ENCODE peak calls at places on chromosomes 5 and 9, in nine cellular contexts. C, W, O, K, A, F, B, N and G are unnamed samples. For H3K36me3, the result is how much of the 10 kb centered on the place peaks cover.

GRCh38 chr9:2524601-2525000 is 97.0 kb upstream of the VLDLR start:
- DNase-seq in C (no peak), A (no peak), K (no peak), F (no peak), B (no peak), O (no peak), N (no peak), W (no peak), G (no peak)

GRCh38 chr5:88666761-88667186 is 216.2 kb downstream of the MEF2C start:
- DNase-seq in K (peak), C (no peak), F (peak), A (no peak), O (no peak), B (no peak), W (no peak), N (no peak), G (peak)

GRCh38 chr9:89418882-89419641 is 78.9 kb downstream of the SEMA4D start:
- DNase-seq in N (no peak), K (no peak), O (no peak), C (peak), B (no peak), A (no peak), W (no peak), F (no peak), G (no peak)

GRCh38 chr5:115435065-115435775 is 109.4 kb downstream of the FEM1C start:
- DNase-seq in O (no peak), W (no peak), N (no peak), F (no peak), A (no peak), B (no peak), C (no peak), K (no peak), G (no peak)

GRCh38 chr9:133461975-133462374 is 2.2 kb downstream of the CACFD1 start:
- DNase-seq in K (no peak), B (no peak), N (no peak), A (peak), W (peak), O (no peak), F (no peak), C (peak), G (no peak)

GRCh38 chr9:120985759-120986353 is 59.3 kb upstream of the TRAF1 start:
- DNase-seq in F (peak), A (no peak), K (peak), N (no peak), B (peak), W (peak), C (no peak), O (no peak), G (peak)

GRCh38 chr9:134416385-134417022 is 90.2 kb downstream of the RXRA start:
- DNase-seq in C (no peak), O (no peak), B (no peak), W (no peak), N (no peak), A (no peak), K (no peak), F (no peak), G (no peak)

GRCh38 chr5:103542441-103542840 is 20.1 kb downstream of the NUDT12 start:
- DNase-seq in O (no peak), K (no peak), N (no peak), W (no peak), A (no peak), B (no peak), F (no peak), C (no peak), G (no peak)

GRCh38 chr9:86859966-86860365 is 87.3 kb downstream of the GAS1 start:
- DNase-seq in A (no peak), C (no peak), N (no peak), W (no peak), B (no peak), F (no peak), K (no peak), O (no peak), G (no peak)

GRCh38 chr9:137053944-137054931 is at the start of gene ENTPD2:
- DNase-seq in O (no peak), F (no peak), N (no peak), B (no peak), C (peak), A (peak), K (no peak), W (no peak), G (no peak)

GRCh38 chr9:106860731-106861584 is 2.0 kb upstream of the ZNF462 start:
- DNase-seq in N (no peak), F (peak), A (no peak), C (peak), K (peak), O (peak), B (no peak), W (no peak), G (peak)

GRCh38 chr5:96243203-96243602 is 189.8 kb downstream of the PCSK1 start:
- DNase-seq in O (no peak), N (no peak), A (no peak), K (peak), C (no peak), F (peak), W (no peak), B (no peak), G (no peak)

GRCh38 chr5:25066239-25066638 is 421.5 kb upstream of the CDH10 start:
- DNase-seq in F (no peak), K (no peak), W (no peak), A (no peak), B (no peak), O (no peak), N (no peak), C (no peak), G (no peak)

GRCh38 chr9:100598641-100599145 is 20.8 kb downstream of the CAVIN4 start:
- DNase-seq in B (peak), O (peak), A (peak), W (peak), K (peak), F (peak), C (peak), N (peak), G (peak)

GRCh38 chr9:10396641-10397040 is 216.2 kb downstream of the PTPRD start:
- DNase-seq in A (no peak), B (no peak), W (peak), K (no peak), F (no peak), O (no peak), N (no peak), C (no peak), G (no peak)

GRCh38 chr5:149863830-149864229 is 80.8 kb downstream of the PDE6A start:
- DNase-seq in A (no peak), K (no peak), B (no peak), W (no peak), C (no peak), N (no peak), F (no peak), O (no peak), G (no peak)

GRCh38 chr5:180623411-180623834 is 26.0 kb downstream of the FLT4 start:
- DNase-seq in C (no peak), O (no peak), A (no peak), N (no peak), B (no peak), W (no peak), F (no peak), K (no peak), G (no peak)

GRCh38 chr9:133855802-133856592 is 117.8 kb upstream of the SARDH start:
- DNase-seq in K (no peak), O (peak), B (no peak), C (peak), A (peak), W (no peak), F (peak), N (peak), G (peak)

GRCh38 chr9:32011049-32011448 is 373.4 kb upstream of the ACO1 start:
- DNase-seq in N (no peak), F (no peak), A (no peak), O (no peak), W (no peak), C (no peak), K (no peak), B (no peak), G (no peak)

GRCh38 chr5:173472784-173473278 is 143.6 kb downstream of the BOD1 start:
- DNase-seq in A (no peak), N (no peak), C (no peak), B (no peak), W (no peak), O (peak), K (peak), F (peak), G (no peak)

GRCh38 chr5:67004730-67005350 is 191.8 kb downstream of the CD180 start:
- DNase-seq in N (no peak), A (no peak), W (no peak), C (peak), B (no peak), K (no peak), F (no peak), O (no peak), G (peak)

GRCh38 chr5:135326296-135327240 is 72.5 kb downstream of the MACROH2A1 start:
- DNase-seq in W (no peak), A (no peak), B (no peak), N (no peak), O (no peak), F (no peak), K (peak), C (no peak), G (no peak)

GRCh38 chr5:143427122-143427735 is 23.7 kb upstream of the NR3C1 start:
- DNase-seq in C (no peak), B (no peak), N (no peak), O (no peak), A (no peak), W (no peak), F (no peak), K (no peak), G (no peak)

GRCh38 chr5:61178702-61179101 is 16.4 kb upstream of the SMIM15 start:
- DNase-seq in B (no peak), W (no peak), O (no peak), C (no peak), F (no peak), K (no peak), N (no peak), A (no peak), G (no peak)

GRCh38 chr9:121556580-121556979 is 56.9 kb upstream of the GGTA1 start:
- DNase-seq in W (no peak), N (peak), F (peak), K (peak), A (peak), O (no peak), B (no peak), C (no peak), G (peak)

GRCh38 chr9:112887377-112887776 is 3.3 kb downstream of the SLC46A2 start:
- DNase-seq in A (no peak), F (no peak), C (no peak), O (no peak), W (peak), B (no peak), K (no peak), N (no peak), G (no peak)

GRCh38 chr9:112382501-112383364 is 2.8 kb downstream of the HSDL2 start:
- DNase-seq in F (no peak), W (no peak), N (no peak), A (no peak), C (no peak), B (no peak), O (no peak), K (no peak), G (no peak)

GRCh38 chr5:113984928-113985327 is 376.9 kb upstream of the KCNN2 start:
- DNase-seq in F (no peak), O (no peak), W (no peak), N (no peak), B (no peak), A (no peak), K (no peak), C (no peak), G (no peak)

GRCh38 chr5:27290166-27290565 is 251.8 kb upstream of the CDH9 start:
- DNase-seq in B (no peak), C (no peak), W (no peak), N (no peak), A (no peak), F (no peak), K (no peak), O (no peak), G (peak)

DNA sequence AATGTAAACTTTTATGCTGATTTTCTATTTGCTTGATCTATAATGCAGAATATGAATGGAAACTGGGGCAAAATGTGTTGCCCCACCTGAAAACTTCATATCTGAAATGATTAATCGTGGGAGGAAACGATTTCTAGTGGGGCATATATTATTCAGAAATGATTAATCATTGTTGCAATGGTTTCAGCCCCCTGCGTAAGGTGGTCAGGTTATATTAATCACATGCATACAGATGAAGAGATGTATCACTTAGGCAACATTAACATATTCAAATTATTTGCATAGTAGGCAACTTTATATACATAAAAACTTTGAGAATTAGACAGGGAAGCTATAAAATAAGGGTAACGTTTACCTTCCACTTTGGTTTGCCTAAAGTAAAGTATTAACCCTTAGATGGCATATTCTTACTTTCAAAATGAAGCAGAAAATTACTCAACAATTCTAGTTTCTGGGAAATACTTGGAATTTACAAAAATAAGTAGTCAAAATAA is 49.8 kb downstream of the LSM11 start:
- DNase-seq in F (no peak), A (no peak), B (no peak), O (no peak), N (no peak), W (no peak), K (no peak), C (no peak), G (no peak)
- H3K36me3 ChIP-seq in F (under half), A (under half), B (under half), O (under half), N (half or more), W (under half), K (under half), C (under half), G (under half)

GRCh38 chr5:132821791-132822190 is 8.7 kb downstream of the SHROOM1 start:
- DNase-seq in O (no peak), N (no peak), C (no peak), A (no peak), B (no peak), F (peak), W (no peak), K (peak), G (peak)

GRCh38 chr5:132821350-132821749 is 8.2 kb downstream of the SOWAHA start:
- DNase-seq in C (no peak), F (no peak), O (no peak), B (no peak), K (no peak), W (no peak), A (no peak), N (no peak), G (no peak)

GRCh38 chr5:132820162-132820754 is 7.2 kb downstream of the SOWAHA start:
- DNase-seq in W (peak), F (peak), O (peak), C (peak), A (peak), N (peak), B (peak), K (peak), G (peak)

GRCh38 chr5:132816554-132816953 is 3.5 kb downstream of the SOWAHA start:
- DNase-seq in N (no peak), B (no peak), A (no peak), O (no peak), K (no peak), F (peak), W (no peak), C (no peak), G (peak)

GRCh38 chr5:132819468-132819867 is 6.4 kb downstream of the SOWAHA start:
- DNase-seq in A (peak), B (no peak), F (no peak), C (no peak), W (no peak), K (no peak), O (no peak), N (no peak), G (no peak)
- H3K36me3 ChIP-seq in A (under half), B (under half), F (under half), C (under half), W (under half), K (under half), O (under half), N (under half), G (under half)

DNA sequence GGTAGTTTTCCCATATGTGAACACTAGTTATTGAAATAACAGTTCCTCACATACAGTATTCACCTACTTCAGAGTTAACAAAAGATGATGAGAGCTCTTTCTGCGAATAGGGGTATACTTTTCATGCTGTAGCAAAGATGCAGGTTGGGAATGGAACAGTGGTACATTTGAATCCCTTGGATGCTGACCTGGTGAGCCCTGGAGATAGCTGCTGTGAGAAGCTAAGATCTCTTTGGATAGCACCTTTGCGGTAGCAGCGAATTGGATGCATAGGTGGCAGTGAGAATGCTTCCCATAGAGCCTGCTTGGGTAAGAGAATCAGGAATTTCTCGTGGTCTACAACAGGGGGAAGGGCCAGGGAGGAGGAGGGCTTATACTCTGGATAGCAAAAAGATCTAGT is 61.2 kb downstream of the NUP214 start:
- DNase-seq in C (no peak), B (no peak), N (no peak), F (no peak), W (no peak), K (no peak), A (no peak), O (no peak), G (no peak)
- H3K36me3 ChIP-seq in C (under half), B (under half), N (half or more), F (under half), W (half or more), K (half or more), A (under half), O (under half), G (under half)

GRCh38 chr5:14413331-14413750 is 168.3 kb upstream of the OTULINL start:
- DNase-seq in B (no peak), O (no peak), A (no peak), N (no peak), W (no peak), K (no peak), C (no peak), F (peak), G (no peak)
- H3K36me3 ChIP-seq in B (under half), O (under half), A (under half), N (half or more), W (under half), K (half or more), C (under half), F (half or more), G (half or more)